ENCODE peak calls at places on chromosomes 5 and 9, in seven cellular contexts. One of them, this sample, is unnamed.
A peak's percentile ranks its signal among the peaks of the same experiment; 100 is the strongest.

GRCh38 chr5:2608391-2608790 is 143.1 kb downstream of the IRX2 start:
- DNase-seq in fibroblast of mammary gland: no peak
- DNase-seq in heart left ventricle: no peak
- DNase-seq in fibroblast of pulmonary artery: no peak
- DNase-seq in brain microvascular endothelial cell: no peak
- DNase-seq in lower lobe of right lung: no peak
- DNase-seq in cardiac fibroblast: no peak
- DNase-seq in this sample: no peak

GRCh38 chr5:172482156-172483020 is 28.1 kb upstream of the SH3PXD2B start:
- DNase-seq in fibroblast of mammary gland: no peak
- DNase-seq in heart left ventricle: no peak
- DNase-seq in fibroblast of pulmonary artery: no peak
- DNase-seq in brain microvascular endothelial cell: no peak
- DNase-seq in lower lobe of right lung: no peak
- DNase-seq in cardiac fibroblast: no peak
- DNase-seq in this sample: no peak

GRCh38 chr9:126055386-126055785 is 271.2 kb upstream of the MVB12B start:
- DNase-seq in fibroblast of mammary gland: peak; percentile 14
- DNase-seq in heart left ventricle: no peak
- DNase-seq in fibroblast of pulmonary artery: peak; percentile 13
- DNase-seq in brain microvascular endothelial cell: peak; percentile 4
- DNase-seq in lower lobe of right lung: no peak
- DNase-seq in cardiac fibroblast: peak; percentile 28
- DNase-seq in this sample: no peak

GRCh38 chr5:66989781-66990180 is 206.8 kb downstream of the CD180 start:
- DNase-seq in fibroblast of mammary gland: no peak
- DNase-seq in heart left ventricle: no peak
- DNase-seq in fibroblast of pulmonary artery: no peak
- DNase-seq in brain microvascular endothelial cell: no peak
- DNase-seq in lower lobe of right lung: no peak
- DNase-seq in cardiac fibroblast: no peak
- DNase-seq in this sample: no peak

GRCh38 chr5:160390787-160391696 is 8.8 kb downstream of the FAM200C start:
- DNase-seq in fibroblast of mammary gland: peak; percentile 34
- DNase-seq in heart left ventricle: no peak
- DNase-seq in fibroblast of pulmonary artery: peak; percentile 50
- DNase-seq in brain microvascular endothelial cell: no peak
- DNase-seq in lower lobe of right lung: no peak
- DNase-seq in cardiac fibroblast: peak; percentile 50
- DNase-seq in this sample: no peak

GRCh38 chr5:129460121-129460950 is at the start of gene ADAMTS19:
- DNase-seq in fibroblast of mammary gland: peak; percentile 56
- DNase-seq in heart left ventricle: no peak
- DNase-seq in fibroblast of pulmonary artery: peak; percentile 60
- DNase-seq in brain microvascular endothelial cell: peak; percentile 40
- DNase-seq in lower lobe of right lung: no peak
- DNase-seq in cardiac fibroblast: peak; percentile 52
- DNase-seq in this sample: no peak

GRCh38 chr5:81768960-81769452 is 18.1 kb upstream of the SSBP2 start:
- DNase-seq in fibroblast of mammary gland: peak; percentile 92
- DNase-seq in heart left ventricle: no peak
- DNase-seq in fibroblast of pulmonary artery: peak; percentile 90
- DNase-seq in brain microvascular endothelial cell: peak; percentile 87
- DNase-seq in lower lobe of right lung: no peak
- DNase-seq in cardiac fibroblast: peak; percentile 96
- DNase-seq in this sample: no peak

GRCh38 chr5:76608833-76609232 is 14.4 kb downstream of the F2RL2 start:
- DNase-seq in fibroblast of mammary gland: peak; percentile 72
- DNase-seq in heart left ventricle: no peak
- DNase-seq in fibroblast of pulmonary artery: peak; percentile 79
- DNase-seq in brain microvascular endothelial cell: peak; percentile 58
- DNase-seq in lower lobe of right lung: no peak
- DNase-seq in cardiac fibroblast: peak; percentile 85
- DNase-seq in this sample: no peak

GRCh38 chr9:978117-978830 is 1.8 kb downstream of the DMRT3 start:
- DNase-seq in fibroblast of mammary gland: no peak
- DNase-seq in heart left ventricle: no peak
- DNase-seq in fibroblast of pulmonary artery: no peak
- DNase-seq in brain microvascular endothelial cell: no peak
- DNase-seq in lower lobe of right lung: no peak
- DNase-seq in cardiac fibroblast: no peak
- DNase-seq in this sample: no peak

GRCh38 chr5:52799983-52800393 is 12.3 kb downstream of the ITGA1 start:
- DNase-seq in fibroblast of mammary gland: peak; percentile 90
- DNase-seq in heart left ventricle: peak; percentile 96
- DNase-seq in fibroblast of pulmonary artery: peak; percentile 96
- DNase-seq in brain microvascular endothelial cell: peak; percentile 88
- DNase-seq in lower lobe of right lung: peak; percentile 97
- DNase-seq in cardiac fibroblast: peak; percentile 96
- DNase-seq in this sample: peak; percentile 92

GRCh38 chr5:132495063-132495671 is 4.6 kb upstream of the IRF1 start:
- DNase-seq in fibroblast of mammary gland: no peak
- DNase-seq in heart left ventricle: peak; percentile 16
- DNase-seq in fibroblast of pulmonary artery: no peak
- DNase-seq in brain microvascular endothelial cell: no peak
- DNase-seq in lower lobe of right lung: no peak
- DNase-seq in cardiac fibroblast: no peak
- DNase-seq in this sample: no peak
- H3K4me3 ChIP-seq in fibroblast of mammary gland: peak overlapping the region; percentile 67
- H3K4me3 ChIP-seq in heart left ventricle: peak overlapping the region; percentile 54
- H3K4me3 ChIP-seq in fibroblast of pulmonary artery: peak overlapping the region; percentile 70
- H3K4me3 ChIP-seq in brain microvascular endothelial cell: peak overlapping the region; percentile 65
- H3K4me3 ChIP-seq in lower lobe of right lung: peak overlapping the region; percentile 80
- H3K4me3 ChIP-seq in cardiac fibroblast: peak overlapping the region; percentile 58
- H3K4me3 ChIP-seq in this sample: peak overlapping the region; percentile 74

DNA sequence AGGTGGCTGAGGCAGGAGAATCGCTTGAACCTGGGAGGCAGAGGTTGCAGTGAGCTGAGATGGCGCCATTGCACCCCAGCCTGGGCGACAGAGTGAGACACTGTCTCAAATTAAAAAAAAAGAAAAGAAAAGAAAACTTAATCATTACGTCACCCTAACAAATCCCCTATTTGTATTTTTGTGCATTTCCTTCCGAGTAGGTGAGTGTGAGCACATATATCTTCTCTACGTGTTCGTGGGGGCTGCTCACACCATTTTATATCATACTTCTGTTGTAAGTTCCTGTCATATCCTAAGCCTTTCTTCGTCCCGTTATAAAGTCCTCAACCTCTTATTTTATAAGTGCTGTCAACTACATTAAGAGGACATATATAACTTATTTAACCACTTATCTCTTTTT is 41.9 kb upstream of the GRHPR start:
- DNase-seq in fibroblast of mammary gland: no peak
- DNase-seq in heart left ventricle: no peak
- DNase-seq in fibroblast of pulmonary artery: no peak
- DNase-seq in brain microvascular endothelial cell: no peak
- DNase-seq in lower lobe of right lung: no peak
- DNase-seq in cardiac fibroblast: no peak
- DNase-seq in this sample: no peak
- H3K4me3 ChIP-seq in fibroblast of mammary gland: no peak overlapping the region
- H3K4me3 ChIP-seq in heart left ventricle: no peak overlapping the region
- H3K4me3 ChIP-seq in fibroblast of pulmonary artery: no peak overlapping the region
- H3K4me3 ChIP-seq in brain microvascular endothelial cell: no peak overlapping the region
- H3K4me3 ChIP-seq in lower lobe of right lung: no peak overlapping the region
- H3K4me3 ChIP-seq in cardiac fibroblast: no peak overlapping the region
- H3K4me3 ChIP-seq in this sample: no peak overlapping the region

GRCh38 chr5:123283031-123283430 is 140.2 kb downstream of the CEP120 start:
- DNase-seq in fibroblast of mammary gland: peak; percentile 54
- DNase-seq in heart left ventricle: no peak
- DNase-seq in fibroblast of pulmonary artery: peak; percentile 21
- DNase-seq in brain microvascular endothelial cell: no peak
- DNase-seq in lower lobe of right lung: no peak
- DNase-seq in cardiac fibroblast: peak; percentile 20
- DNase-seq in this sample: no peak

GRCh38 chr5:123283537-123283936 is 139.7 kb downstream of the CEP120 start:
- DNase-seq in fibroblast of mammary gland: no peak
- DNase-seq in heart left ventricle: no peak
- DNase-seq in fibroblast of pulmonary artery: no peak
- DNase-seq in brain microvascular endothelial cell: no peak
- DNase-seq in lower lobe of right lung: no peak
- DNase-seq in cardiac fibroblast: no peak
- DNase-seq in this sample: no peak

GRCh38 chr5:123289210-123289609 is 134.0 kb downstream of the CEP120 start:
- DNase-seq in fibroblast of mammary gland: no peak
- DNase-seq in heart left ventricle: no peak
- DNase-seq in fibroblast of pulmonary artery: no peak
- DNase-seq in brain microvascular endothelial cell: no peak
- DNase-seq in lower lobe of right lung: no peak
- DNase-seq in cardiac fibroblast: no peak
- DNase-seq in this sample: no peak

GRCh38 chr5:123287881-123288280 is 135.3 kb downstream of the CEP120 start:
- DNase-seq in fibroblast of mammary gland: no peak
- DNase-seq in heart left ventricle: no peak
- DNase-seq in fibroblast of pulmonary artery: no peak
- DNase-seq in brain microvascular endothelial cell: no peak
- DNase-seq in lower lobe of right lung: no peak
- DNase-seq in cardiac fibroblast: no peak
- DNase-seq in this sample: no peak

GRCh38 chr5:123285122-123286011 is 137.8 kb downstream of the CEP120 start:
- DNase-seq in fibroblast of mammary gland: peak; percentile 25
- DNase-seq in heart left ventricle: no peak
- DNase-seq in fibroblast of pulmonary artery: peak; percentile 30
- DNase-seq in brain microvascular endothelial cell: peak; percentile 41
- DNase-seq in lower lobe of right lung: no peak
- DNase-seq in cardiac fibroblast: peak; percentile 13
- DNase-seq in this sample: no peak
- H3K4me3 ChIP-seq in fibroblast of mammary gland: peak overlapping the region; percentile 26
- H3K4me3 ChIP-seq in heart left ventricle: no peak overlapping the region
- H3K4me3 ChIP-seq in fibroblast of pulmonary artery: peak overlapping the region; percentile 30
- H3K4me3 ChIP-seq in brain microvascular endothelial cell: peak overlapping the region; percentile 47
- H3K4me3 ChIP-seq in lower lobe of right lung: peak overlapping the region; percentile 30
- H3K4me3 ChIP-seq in cardiac fibroblast: no peak overlapping the region
- H3K4me3 ChIP-seq in this sample: no peak overlapping the region

DNA sequence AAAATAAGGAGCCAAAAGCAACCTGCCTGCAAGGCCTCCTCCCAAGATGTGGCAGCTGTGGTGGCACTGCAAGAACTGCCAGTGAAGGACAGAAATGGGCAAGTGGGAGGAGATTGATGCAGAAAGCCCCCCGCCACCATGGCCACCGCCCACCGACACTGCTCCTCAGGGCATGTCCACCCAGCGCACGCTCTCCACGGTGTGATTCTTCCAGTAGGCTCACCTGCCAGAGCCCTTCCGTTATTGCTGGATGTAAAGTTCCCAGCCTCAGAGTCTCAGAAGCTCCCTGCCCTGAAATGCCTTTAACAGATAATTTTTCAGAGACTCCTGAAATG is 155.2 kb upstream of the PHYKPL start:
- DNase-seq in fibroblast of mammary gland: no peak
- DNase-seq in heart left ventricle: no peak
- DNase-seq in fibroblast of pulmonary artery: no peak
- DNase-seq in brain microvascular endothelial cell: no peak
- DNase-seq in lower lobe of right lung: peak; percentile 36
- DNase-seq in cardiac fibroblast: no peak
- DNase-seq in this sample: no peak
- H3K4me3 ChIP-seq in fibroblast of mammary gland: no peak overlapping the region
- H3K4me3 ChIP-seq in heart left ventricle: no peak overlapping the region
- H3K4me3 ChIP-seq in fibroblast of pulmonary artery: no peak overlapping the region
- H3K4me3 ChIP-seq in brain microvascular endothelial cell: no peak overlapping the region
- H3K4me3 ChIP-seq in lower lobe of right lung: no peak overlapping the region
- H3K4me3 ChIP-seq in cardiac fibroblast: no peak overlapping the region
- H3K4me3 ChIP-seq in this sample: no peak overlapping the region

GRCh38 chr9:4742246-4742645 is 1.2 kb upstream of the AK3 start:
- DNase-seq in fibroblast of mammary gland: no peak
- DNase-seq in heart left ventricle: no peak
- DNase-seq in fibroblast of pulmonary artery: no peak
- DNase-seq in brain microvascular endothelial cell: no peak
- DNase-seq in lower lobe of right lung: no peak
- DNase-seq in cardiac fibroblast: no peak
- DNase-seq in this sample: no peak
- H3K4me3 ChIP-seq in fibroblast of mammary gland: peak overlapping the region; percentile 79
- H3K4me3 ChIP-seq in heart left ventricle: peak overlapping the region; percentile 88
- H3K4me3 ChIP-seq in fibroblast of pulmonary artery: no peak overlapping the region
- H3K4me3 ChIP-seq in brain microvascular endothelial cell: no peak overlapping the region
- H3K4me3 ChIP-seq in lower lobe of right lung: peak overlapping the region; percentile 98
- H3K4me3 ChIP-seq in cardiac fibroblast: no peak overlapping the region
- H3K4me3 ChIP-seq in this sample: peak overlapping the region; percentile 96

GRCh38 chr5:178115136-178115834 is 2.0 kb downstream of the N4BP3 start:
- DNase-seq in fibroblast of mammary gland: no peak
- DNase-seq in heart left ventricle: no peak
- DNase-seq in fibroblast of pulmonary artery: no peak
- DNase-seq in brain microvascular endothelial cell: no peak
- DNase-seq in lower lobe of right lung: no peak
- DNase-seq in cardiac fibroblast: no peak
- DNase-seq in this sample: no peak
- H3K4me3 ChIP-seq in fibroblast of mammary gland: no peak overlapping the region
- H3K4me3 ChIP-seq in heart left ventricle: peak overlapping the region; percentile 49
- H3K4me3 ChIP-seq in fibroblast of pulmonary artery: no peak overlapping the region
- H3K4me3 ChIP-seq in brain microvascular endothelial cell: no peak overlapping the region
- H3K4me3 ChIP-seq in lower lobe of right lung: peak overlapping the region; percentile 63
- H3K4me3 ChIP-seq in cardiac fibroblast: no peak overlapping the region
- H3K4me3 ChIP-seq in this sample: peak overlapping the region; percentile 51

GRCh38 chr5:136080483-136081180 is 51.8 kb downstream of the TGFBI start:
- DNase-seq in fibroblast of mammary gland: peak; percentile 95
- DNase-seq in heart left ventricle: peak; percentile 89
- DNase-seq in fibroblast of pulmonary artery: peak; percentile 90
- DNase-seq in brain microvascular endothelial cell: peak; percentile 97
- DNase-seq in lower lobe of right lung: peak; percentile 91
- DNase-seq in cardiac fibroblast: peak; percentile 98
- DNase-seq in this sample: no peak
- H3K4me3 ChIP-seq in fibroblast of mammary gland: peak overlapping the region; percentile 59
- H3K4me3 ChIP-seq in heart left ventricle: peak overlapping the region; percentile 11
- H3K4me3 ChIP-seq in fibroblast of pulmonary artery: peak overlapping the region; percentile 42
- H3K4me3 ChIP-seq in brain microvascular endothelial cell: peak overlapping the region; percentile 66
- H3K4me3 ChIP-seq in lower lobe of right lung: peak overlapping the region; percentile 49
- H3K4me3 ChIP-seq in cardiac fibroblast: peak overlapping the region; percentile 57
- H3K4me3 ChIP-seq in this sample: peak overlapping the region; percentile 46

DNA sequence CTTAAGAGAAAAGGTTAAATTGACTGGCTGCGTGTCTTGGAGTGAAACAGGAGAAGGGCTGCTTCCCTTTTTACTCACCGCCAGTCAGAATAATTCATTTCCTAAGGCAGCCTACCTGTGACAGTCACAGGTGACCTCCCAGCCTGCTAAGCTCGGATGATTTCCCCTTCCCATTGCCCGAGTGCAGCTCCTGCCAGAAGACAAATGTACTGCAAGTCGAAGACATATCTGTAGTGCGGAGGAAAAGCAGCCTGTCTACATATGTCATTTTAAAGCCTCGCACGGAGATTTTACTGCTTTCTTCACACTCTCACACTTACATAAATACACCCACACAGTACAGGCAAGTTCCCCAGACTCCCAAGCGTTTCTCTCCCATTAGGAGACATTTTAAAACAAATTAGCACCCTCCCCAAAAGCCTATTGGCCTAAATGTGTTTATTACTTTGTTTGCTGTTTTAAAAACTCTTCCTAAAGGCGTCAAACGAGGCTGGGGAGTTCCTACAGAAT is 665.7 kb upstream of the ZNF608 start:
- DNase-seq in fibroblast of mammary gland: no peak
- DNase-seq in heart left ventricle: no peak
- DNase-seq in fibroblast of pulmonary artery: peak; percentile 44
- DNase-seq in brain microvascular endothelial cell: peak; percentile 34
- DNase-seq in lower lobe of right lung: no peak
- DNase-seq in cardiac fibroblast: peak; percentile 45
- DNase-seq in this sample: no peak
- H3K4me3 ChIP-seq in fibroblast of mammary gland: no peak overlapping the region
- H3K4me3 ChIP-seq in heart left ventricle: no peak overlapping the region
- H3K4me3 ChIP-seq in fibroblast of pulmonary artery: peak overlapping the region; percentile 23
- H3K4me3 ChIP-seq in brain microvascular endothelial cell: no peak overlapping the region
- H3K4me3 ChIP-seq in lower lobe of right lung: peak overlapping the region; percentile 12
- H3K4me3 ChIP-seq in cardiac fibroblast: no peak overlapping the region
- H3K4me3 ChIP-seq in this sample: peak overlapping the region; percentile 53